ENCODE peak calls at places on chromosomes 12 and 14, in nine cellular contexts. H is GM23338, I is PC-9, R is HCT116, U is K562, G is neural progenitor cell, M is A673, S is hepatocyte, V is fibroblast of lung. T is an unnamed sample.

GRCh38 chr12:7444076-7444475 is at the start of gene CD163L1:
- DNase-seq in R (no peak), G (no peak), S (no peak), V (no peak), M (no peak), H (no peak), U (no peak), I (no peak), T (no peak)

GRCh38 chr12:131673519-131674265 is 37.2 kb upstream of the SFSWAP start:
- DNase-seq in S (no peak), U (no peak), G (no peak), H (no peak), V (peak), M (no peak), R (no peak), I (no peak), T (no peak)

GRCh38 chr12:2841056-2841455 is 6.2 kb upstream of the NRIP2 start:
- DNase-seq in M (no peak), G (no peak), S (no peak), U (no peak), I (no peak), R (no peak), H (no peak), V (no peak), T (no peak)

GRCh38 chr12:115387392-115387791 is 703.4 kb upstream of the TBX3 start:
- DNase-seq in U (no peak), S (no peak), V (no peak), H (peak), I (no peak), M (no peak), G (no peak), R (no peak), T (no peak)

GRCh38 chr14:24262821-24263733 is at the start of gene TGM1:
- DNase-seq in G (no peak), S (no peak), I (peak), V (peak), H (peak), U (peak), R (no peak), M (no peak), T (no peak)

GRCh38 chr12:123289911-123290310 is 18.3 kb upstream of the CDK2AP1 start:
- DNase-seq in S (no peak), V (no peak), R (no peak), M (no peak), I (no peak), H (no peak), G (no peak), U (no peak), T (no peak)

GRCh38 chr14:34051966-34052657 is 101.2 kb upstream of the EGLN3 start:
- DNase-seq in M (no peak), G (no peak), V (peak), S (peak), U (no peak), H (no peak), I (no peak), R (peak), T (peak)

GRCh38 chr14:104975481-104976197 is 2.5 kb downstream of the AHNAK2 start:
- DNase-seq in G (peak), M (no peak), V (no peak), I (no peak), U (no peak), R (no peak), S (peak), H (peak), T (no peak)

GRCh38 chr14:71856199-71856919 is 75.9 kb upstream of the RGS6 start:
- DNase-seq in U (no peak), I (no peak), S (no peak), H (no peak), G (no peak), R (no peak), V (no peak), M (peak), T (no peak)

GRCh38 chr14:75200451-75200850 is 24.0 kb upstream of the TMED10 start:
- DNase-seq in M (no peak), U (no peak), I (peak), V (no peak), S (peak), R (peak), G (no peak), H (no peak), T (peak)

GRCh38 chr12:94198469-94198868 is 50.1 kb downstream of the PLXNC1 start:
- DNase-seq in G (no peak), V (no peak), I (no peak), M (no peak), U (no peak), R (no peak), S (no peak), H (no peak), T (no peak)

GRCh38 chr14:68806526-68807147 is 13.8 kb upstream of the ZFP36L1 start:
- DNase-seq in U (no peak), S (peak), V (no peak), G (no peak), H (no peak), I (no peak), M (no peak), R (no peak), T (no peak)

GRCh38 chr14:31927348-31927826 is 149.7 kb upstream of the ARHGAP5 start:
- DNase-seq in G (peak), S (peak), V (peak), H (peak), I (peak), M (peak), R (no peak), U (no peak), T (no peak)

GRCh38 chr14:41137741-41138140 is 468.9 kb upstream of the LRFN5 start:
- DNase-seq in U (no peak), H (no peak), M (no peak), I (no peak), R (no peak), G (no peak), V (no peak), S (no peak), T (no peak)

GRCh38 chr12:132302466-132303358 is 26.7 kb downstream of the GALNT9 start:
- DNase-seq in S (no peak), U (no peak), H (no peak), G (no peak), R (no peak), V (no peak), M (no peak), I (no peak), T (no peak)

GRCh38 chr12:93733358-93733757 is 56.2 kb downstream of the CRADD start:
- DNase-seq in I (no peak), M (no peak), U (no peak), R (no peak), S (no peak), G (no peak), V (no peak), H (no peak), T (no peak)

GRCh38 chr14:76855066-76855465 is 28.9 kb downstream of the LRRC74A start:
- DNase-seq in R (no peak), I (no peak), V (no peak), S (no peak), M (no peak), G (no peak), H (no peak), U (no peak), T (no peak)

GRCh38 chr12:4483885-4484823 is 38.5 kb upstream of the FGF6 start:
- DNase-seq in G (no peak), R (no peak), H (no peak), M (peak), V (no peak), S (no peak), U (no peak), I (no peak), T (peak)

GRCh38 chr12:22042981-22043669 is 2.9 kb upstream of the CMAS start:
- DNase-seq in G (no peak), S (no peak), U (no peak), R (no peak), V (peak), H (no peak), M (no peak), I (peak), T (no peak)

GRCh38 chr12:19234171-19234704 is 104.7 kb downstream of the PLEKHA5 start:
- DNase-seq in V (peak), I (no peak), G (no peak), R (no peak), S (no peak), U (no peak), M (peak), H (no peak), T (no peak)

GRCh38 chr14:84707830-84708229 is 822.1 kb upstream of the FLRT2 start:
- DNase-seq in G (peak), M (no peak), H (peak), V (no peak), S (no peak), R (no peak), I (no peak), U (no peak), T (no peak)

GRCh38 chr12:105252901-105253300 is 16.9 kb upstream of the APPL2 start:
- DNase-seq in S (no peak), H (no peak), I (no peak), R (no peak), G (no peak), U (no peak), V (no peak), M (no peak), T (no peak)

GRCh38 chr14:69324341-69324931 is 64.5 kb downstream of the GALNT16 start:
- DNase-seq in H (no peak), V (no peak), M (no peak), U (no peak), S (no peak), G (no peak), R (no peak), I (no peak), T (no peak)

GRCh38 chr14:50835280-50835679 is 4.3 kb upstream of the NIN start:
- DNase-seq in G (no peak), S (no peak), R (no peak), U (no peak), M (peak), I (no peak), H (no peak), V (no peak), T (no peak)

GRCh38 chr12:40170593-40170992 is 54.2 kb upstream of the LRRK2 start:
- DNase-seq in U (no peak), I (no peak), R (no peak), S (no peak), H (no peak), G (no peak), M (no peak), V (no peak), T (no peak)

GRCh38 chr12:32532951-32533350 is 133.6 kb downstream of the FGD4 start:
- DNase-seq in G (peak), M (no peak), H (no peak), V (no peak), U (no peak), S (no peak), R (no peak), I (no peak), T (no peak)

GRCh38 chr12:76037130-76038105 is 5.8 kb upstream of the PHLDA1 start:
- DNase-seq in I (peak), R (no peak), G (peak), M (peak), U (peak), H (peak), S (peak), V (peak), T (no peak)

GRCh38 chr12:89880695-89881350 is 172.2 kb upstream of the ATP2B1 start:
- DNase-seq in R (no peak), I (no peak), S (no peak), V (no peak), M (no peak), H (no peak), G (no peak), U (no peak), T (no peak)

GRCh38 chr12:121337416-121337815 is 14.8 kb downstream of the ANAPC5 start:
- DNase-seq in R (no peak), I (no peak), V (no peak), U (no peak), M (no peak), G (no peak), S (no peak), H (no peak), T (no peak)

GRCh38 chr12:110649341-110649847 is 35.5 kb downstream of the TCTN1 start:
- DNase-seq in M (no peak), H (peak), V (peak), R (no peak), U (no peak), G (peak), S (no peak), I (no peak), T (no peak)

GRCh38 chr12:67096533-67097318 is 172.4 kb upstream of the CAND1 start:
- DNase-seq in I (no peak), V (no peak), S (no peak), G (no peak), H (no peak), U (no peak), M (no peak), R (no peak), T (no peak)

GRCh38 chr14:93725002-93725582 is 63.2 kb downstream of the PRIMA1 start:
- DNase-seq in V (no peak), S (no peak), R (no peak), I (no peak), H (no peak), U (no peak), G (no peak), M (no peak), T (no peak)

GRCh38 chr14:65421201-65421981 is 8.9 kb downstream of the FUT8 start:
- DNase-seq in S (no peak), V (no peak), U (no peak), I (no peak), H (no peak), G (peak), R (no peak), M (no peak), T (no peak)

DNA sequence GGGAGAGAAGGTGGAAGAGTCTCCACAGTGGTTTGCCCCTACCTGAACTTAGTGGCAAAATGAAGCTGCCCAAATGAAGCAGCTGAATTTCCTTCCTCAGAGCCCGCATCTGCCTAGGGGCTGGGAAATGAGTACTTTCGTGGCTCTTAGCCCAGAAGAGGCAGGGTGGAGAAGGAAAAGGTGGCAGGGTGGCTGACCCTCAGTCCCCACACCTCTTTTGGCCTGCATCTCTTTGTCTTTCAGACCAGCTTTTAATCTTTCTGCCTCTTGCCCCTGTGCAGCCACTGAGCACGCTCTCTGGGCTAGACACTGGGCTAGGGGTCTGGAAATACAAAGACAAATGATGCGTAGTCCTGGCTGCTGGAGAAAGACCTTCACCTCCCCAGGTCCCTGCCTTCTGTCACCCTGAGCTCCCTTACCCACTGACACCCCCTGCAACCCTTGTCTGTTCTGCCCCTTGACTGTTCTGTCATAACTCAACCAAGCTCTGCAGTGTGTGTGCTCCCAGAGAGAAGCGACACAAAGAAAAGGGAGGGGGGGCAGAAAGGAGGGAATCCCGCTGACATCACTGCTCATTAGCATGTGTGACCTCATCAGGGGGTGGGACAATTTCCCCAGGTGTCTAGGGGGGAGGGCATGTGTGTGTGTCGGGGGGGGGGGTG is 362 bp upstream of the REM2 start:
- DNase-seq in S (peak), R (peak), U (peak), H (peak), I (no peak), V (peak), G (peak), M (peak), T (no peak)
- TF ChIP-seq EZH2 in S (no peak), R (no peak), U (no peak), H (no peak), I (no peak), V (no peak), G (no peak), M (no peak), T (no peak)

GRCh38 chr14:67391266-67391665 is 20.7 kb downstream of the PLEK2 start:
- DNase-seq in R (no peak), M (no peak), H (no peak), G (no peak), S (no peak), I (no peak), U (peak), V (no peak), T (no peak)

GRCh38 chr14:67392728-67393314 is 19.1 kb downstream of the PLEK2 start:
- DNase-seq in H (no peak), V (no peak), R (no peak), U (no peak), I (no peak), G (no peak), M (no peak), S (no peak), T (no peak)

GRCh38 chr14:67389261-67389660 is 22.7 kb downstream of the PLEK2 start:
- DNase-seq in R (no peak), M (no peak), G (no peak), U (no peak), S (no peak), H (no peak), V (no peak), I (no peak), T (no peak)

GRCh38 chr14:67392123-67392522 is 19.8 kb downstream of the PLEK2 start:
- DNase-seq in V (no peak), G (no peak), H (no peak), U (no peak), I (no peak), R (no peak), S (no peak), M (no peak), T (no peak)

GRCh38 chr14:67390135-67390534 is 21.8 kb downstream of the PLEK2 start:
- DNase-seq in I (no peak), R (no peak), U (no peak), S (no peak), M (no peak), V (no peak), H (no peak), G (no peak), T (no peak)
- TF ChIP-seq EZH2 in I (no peak), R (no peak), U (no peak), S (no peak), M (no peak), V (no peak), H (no peak), G (no peak), T (no peak)

DNA sequence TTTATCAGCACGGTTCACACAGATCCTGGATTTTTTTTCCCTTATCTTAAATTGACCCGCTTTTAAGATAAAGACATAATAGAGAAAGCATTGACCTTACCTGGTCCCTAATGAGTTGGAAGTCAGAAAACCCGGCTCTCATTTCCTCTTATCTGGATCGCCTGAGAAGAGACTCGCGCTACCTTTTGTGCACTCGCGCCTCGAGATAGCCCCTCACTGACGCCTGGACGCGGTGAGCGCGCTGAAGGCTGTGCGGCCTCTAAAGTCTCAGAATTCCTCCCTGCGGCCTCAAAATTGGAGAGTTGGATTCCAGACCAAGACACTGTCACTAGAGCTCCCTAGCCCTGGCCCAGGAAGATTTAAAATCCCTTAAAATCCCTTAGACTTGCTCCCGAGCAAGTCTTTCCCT is 7.0 kb downstream of the NKX2-1 start:
- DNase-seq in R (no peak), U (no peak), G (peak), M (no peak), H (peak), I (no peak), S (no peak), V (no peak), T (no peak)
- TF ChIP-seq EZH2 in R (no peak), U (no peak), G (no peak), M (peak), H (peak), I (no peak), S (peak), V (no peak), T (peak)

GRCh38 chr14:47857646-47858045 is 182.2 kb upstream of the MDGA2 start:
- DNase-seq in S (no peak), H (no peak), V (no peak), U (no peak), I (no peak), R (no peak), G (no peak), M (no peak), T (no peak)

GRCh38 chr14:47863441-47863840 is 188.0 kb upstream of the MDGA2 start:
- DNase-seq in I (no peak), R (no peak), M (no peak), S (no peak), G (no peak), U (no peak), V (no peak), H (no peak), T (no peak)
- TF ChIP-seq EZH2 in I (no peak), R (no peak), M (no peak), S (no peak), G (no peak), U (no peak), V (no peak), H (no peak), T (no peak)

GRCh38 chr12:54010972-54011664 is 2.3 kb downstream of the HOXC8 start:
- DNase-seq in I (no peak), R (no peak), V (no peak), U (no peak), S (no peak), M (no peak), G (no peak), H (no peak), T (no peak)

GRCh38 chr12:54014315-54015209 is 5.8 kb downstream of the HOXC8 start:
- DNase-seq in U (no peak), H (no peak), G (no peak), I (no peak), R (no peak), S (no peak), M (no peak), V (no peak), T (no peak)

GRCh38 chr12:54010053-54010971 is 1.5 kb downstream of the HOXC8 start:
- DNase-seq in I (no peak), H (no peak), U (no peak), V (no peak), S (no peak), R (no peak), G (no peak), M (no peak), T (no peak)

GRCh38 chr12:54011665-54012532 is 3.1 kb downstream of the HOXC8 start:
- DNase-seq in V (no peak), S (no peak), H (peak), I (no peak), R (no peak), G (no peak), U (peak), M (no peak), T (no peak)

DNA sequence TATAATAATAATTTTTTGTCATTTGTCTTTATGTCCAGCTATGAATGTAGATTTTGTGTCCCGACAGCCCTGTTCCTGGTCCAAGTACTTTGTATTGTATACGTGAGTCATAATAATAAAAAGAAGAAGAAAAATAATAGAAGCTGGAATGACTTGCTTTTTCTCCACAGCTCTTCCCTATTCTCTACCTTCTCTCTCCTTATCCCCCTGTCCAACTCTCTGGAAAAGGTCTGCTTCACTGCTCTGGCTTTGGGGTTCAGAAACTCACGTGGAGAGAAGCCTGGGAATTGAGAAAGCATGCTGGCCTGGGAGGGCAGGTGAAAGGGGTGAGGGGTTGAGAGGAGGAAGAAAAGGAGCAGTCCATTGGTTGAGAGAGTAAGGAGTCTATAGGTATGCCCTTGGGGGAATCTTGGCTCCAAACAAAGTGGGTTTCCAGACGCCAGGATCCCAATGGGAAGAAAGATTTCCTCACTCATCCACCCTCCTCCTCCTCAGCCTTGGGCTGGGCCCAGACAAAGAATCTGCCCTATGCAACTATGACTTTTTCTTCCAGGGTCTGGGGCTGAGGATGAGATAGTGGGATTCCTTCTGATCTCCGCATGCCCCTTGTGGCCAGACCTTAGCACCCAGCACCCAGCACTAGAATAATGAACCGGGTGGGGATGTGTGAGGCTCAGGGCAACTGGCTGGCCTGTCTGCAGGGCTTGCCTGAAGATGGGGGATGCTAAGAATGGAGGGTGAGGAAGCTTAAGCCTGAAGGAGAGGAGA is 4.0 kb downstream of the HOXC8 start:
- DNase-seq in V (no peak), H (no peak), R (no peak), M (no peak), I (no peak), S (no peak), G (no peak), U (peak), T (no peak)
- TF ChIP-seq EZH2 in V (no peak), H (peak), R (no peak), M (no peak), I (no peak), S (no peak), G (peak), U (no peak), T (no peak)